ENCODE peak calls at places on chromosomes 7 and 10, in eight cellular contexts. D, O, V, J, P, N, X and G are unnamed samples.

GRCh38 chr7:82110146-82110823 is 333.3 kb downstream of the CACNA2D1 start:
- DNase-seq in D (no peak), O (no peak), V (no peak), J (no peak), P (no peak), N (peak), X (no peak), G (no peak)

GRCh38 chr7:73647725-73648592 is 19.7 kb upstream of the VPS37D start:
- DNase-seq in D (no peak), O (no peak), V (no peak), J (peak), P (no peak), N (peak), X (peak), G (peak)

GRCh38 chr10:122526892-122527291 is 33.7 kb upstream of the DMBT1 start:
- DNase-seq in D (no peak), O (no peak), V (no peak), J (no peak), P (no peak), N (no peak), X (no peak), G (no peak)

GRCh38 chr7:37285701-37286475 is 162.8 kb downstream of the ELMO1 start:
- DNase-seq in D (no peak), O (no peak), V (no peak), J (peak), P (no peak), N (no peak), X (no peak), G (no peak)

GRCh38 chr10:33201056-33201780 is 133.2 kb downstream of the NRP1 start:
- DNase-seq in D (no peak), O (no peak), V (no peak), J (no peak), P (no peak), N (no peak), X (no peak), G (no peak)

GRCh38 chr10:93420091-93420490 is 62.0 kb downstream of the MYOF start:
- DNase-seq in D (peak), O (no peak), V (peak), J (peak), P (no peak), N (no peak), X (no peak), G (peak)

GRCh38 chr7:1043552-1044188 is 676 bp upstream of the GPR146 start:
- DNase-seq in D (no peak), O (no peak), V (no peak), J (no peak), P (no peak), N (no peak), X (no peak), G (no peak)

GRCh38 chr10:117226813-117227451 is 14.0 kb upstream of the SLC18A2 start:
- DNase-seq in D (no peak), O (peak), V (peak), J (peak), P (no peak), N (peak), X (peak), G (no peak)

GRCh38 chr10:126130291-126130710 is 233.9 kb downstream of the FANK1 start:
- DNase-seq in D (no peak), O (peak), V (peak), J (no peak), P (peak), N (no peak), X (no peak), G (no peak)

GRCh38 chr10:43354325-43354635 is 17.2 kb upstream of the FXYD4 start:
- DNase-seq in D (no peak), O (no peak), V (no peak), J (no peak), P (no peak), N (peak), X (no peak), G (no peak)

DNA sequence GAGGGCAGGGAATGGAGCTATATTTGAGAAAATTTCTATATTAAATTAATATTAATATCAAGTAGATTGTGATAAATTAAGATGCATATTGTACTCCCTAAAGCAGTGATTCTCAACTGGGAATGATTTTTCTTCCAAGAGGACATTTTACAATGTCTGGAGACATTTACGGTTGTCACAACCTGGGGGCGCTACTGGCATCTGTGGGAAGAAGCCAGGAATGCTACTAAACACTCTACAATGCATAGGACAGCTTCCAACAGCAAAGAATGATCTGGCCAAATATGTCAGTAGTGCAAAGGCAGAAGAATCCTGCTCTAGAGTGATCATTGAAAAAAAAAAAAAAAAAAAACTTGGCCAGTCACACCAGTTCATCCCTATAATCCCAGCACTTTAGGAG is 100.0 kb downstream of the LSM5 start:
- DNase-seq in D (no peak), O (no peak), V (no peak), J (peak), P (no peak), N (no peak), X (no peak), G (no peak)
- TF ChIP-seq CTCF in D (no peak), O (no peak), V (no peak), J (peak), P (no peak), N (peak), X (no peak), G (no peak)

DNA sequence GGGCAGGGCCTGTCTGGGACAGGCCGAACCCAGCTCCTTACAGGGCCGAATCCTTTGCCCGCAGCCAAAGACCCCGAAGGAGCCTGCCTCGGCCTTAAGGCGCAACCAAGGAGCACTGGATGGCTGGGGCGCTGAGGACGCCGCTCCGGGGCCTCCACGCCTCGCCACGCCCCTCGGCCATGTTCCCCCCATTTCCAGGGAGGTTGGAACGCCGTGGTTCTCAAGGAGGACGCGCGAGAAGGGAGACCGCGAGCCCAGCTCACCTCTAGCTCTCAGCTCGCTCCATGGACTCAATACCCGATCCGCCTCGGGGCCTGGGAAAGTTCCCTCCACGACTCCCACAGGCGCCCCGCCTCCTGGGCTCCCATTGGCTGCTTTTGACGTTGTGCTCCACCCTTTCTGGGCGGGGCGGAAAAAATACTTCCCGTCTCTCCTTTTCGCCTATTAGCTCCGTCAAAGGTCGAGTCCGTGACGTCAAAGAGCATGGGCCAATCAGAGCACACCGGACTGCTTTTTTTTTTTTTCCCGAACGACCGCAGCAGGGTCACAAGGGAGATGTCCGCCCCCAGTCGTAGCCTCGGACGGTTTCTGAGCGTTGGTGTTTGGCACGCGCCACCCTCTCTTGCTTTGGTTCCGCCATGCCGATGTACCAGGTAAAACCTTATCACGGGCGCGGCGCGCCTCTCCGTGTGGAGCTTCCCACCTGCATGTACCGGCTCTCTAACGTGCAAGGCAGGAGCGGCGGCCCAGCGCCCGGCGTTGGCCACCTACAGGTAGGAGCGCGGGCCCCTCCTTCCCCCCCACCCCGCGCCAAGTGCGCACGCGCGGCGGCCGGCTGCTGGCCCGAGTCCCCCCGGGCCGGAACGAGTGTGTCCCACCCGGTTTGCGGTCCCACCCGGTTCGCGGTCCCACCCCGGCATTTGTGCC is 305.7 kb downstream of the TYW1 start:
- DNase-seq in D (peak), O (peak), V (peak), J (peak), P (peak), N (peak), X (peak), G (peak)
- TF ChIP-seq CTCF in D (peak), O (peak), V (peak), J (peak), P (peak), N (peak), X (no peak), G (no peak)

GRCh38 chr7:104106106-104106505 is 101.7 kb downstream of the ORC5 start:
- DNase-seq in D (no peak), O (peak), V (no peak), J (no peak), P (no peak), N (no peak), X (no peak), G (no peak)
- TF ChIP-seq CTCF in D (peak), O (peak), V (no peak), J (peak), P (no peak), N (peak), X (no peak), G (no peak)

DNA sequence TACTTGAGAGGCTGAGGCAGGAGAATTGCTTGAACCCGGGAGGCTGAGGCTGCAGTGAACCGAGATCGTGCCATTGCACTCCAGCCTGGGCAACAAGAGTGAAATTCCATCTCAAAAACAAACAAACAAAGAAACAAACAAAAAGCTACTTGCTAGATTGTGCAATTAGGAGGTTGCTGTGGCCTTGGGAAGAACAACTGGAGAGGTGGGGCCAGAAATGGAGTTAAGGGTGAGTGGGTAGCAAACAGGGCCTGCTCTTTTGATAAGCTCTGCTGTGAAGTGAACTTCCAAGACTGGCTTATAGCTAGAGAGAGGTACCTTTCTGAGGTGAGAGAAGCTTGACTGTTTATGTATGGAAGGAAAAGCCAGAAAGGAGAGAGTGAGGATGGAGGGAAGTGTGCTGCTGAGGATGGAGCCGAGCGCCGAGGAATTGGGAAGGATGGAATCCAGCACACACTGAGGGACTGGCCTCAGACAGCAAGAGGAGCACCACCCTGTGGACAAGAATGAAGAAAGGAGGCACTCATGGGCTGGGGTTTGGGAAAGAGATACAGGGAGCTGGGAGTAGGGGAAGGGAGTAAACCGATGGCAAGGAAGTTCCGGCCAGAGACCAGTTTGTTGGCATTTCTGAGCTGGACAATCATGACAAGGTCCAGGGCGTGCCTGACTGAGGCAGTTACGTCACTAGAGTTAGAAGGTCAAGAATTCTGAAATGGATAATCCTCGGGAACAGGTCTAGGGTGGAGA is 7.0 kb upstream of the RPEL1 start:
- DNase-seq in D (no peak), O (peak), V (peak), J (peak), P (no peak), N (no peak), X (no peak), G (no peak)
- TF ChIP-seq CTCF in D (peak), O (peak), V (peak), J (peak), P (peak), N (peak), X (no peak), G (no peak)

DNA sequence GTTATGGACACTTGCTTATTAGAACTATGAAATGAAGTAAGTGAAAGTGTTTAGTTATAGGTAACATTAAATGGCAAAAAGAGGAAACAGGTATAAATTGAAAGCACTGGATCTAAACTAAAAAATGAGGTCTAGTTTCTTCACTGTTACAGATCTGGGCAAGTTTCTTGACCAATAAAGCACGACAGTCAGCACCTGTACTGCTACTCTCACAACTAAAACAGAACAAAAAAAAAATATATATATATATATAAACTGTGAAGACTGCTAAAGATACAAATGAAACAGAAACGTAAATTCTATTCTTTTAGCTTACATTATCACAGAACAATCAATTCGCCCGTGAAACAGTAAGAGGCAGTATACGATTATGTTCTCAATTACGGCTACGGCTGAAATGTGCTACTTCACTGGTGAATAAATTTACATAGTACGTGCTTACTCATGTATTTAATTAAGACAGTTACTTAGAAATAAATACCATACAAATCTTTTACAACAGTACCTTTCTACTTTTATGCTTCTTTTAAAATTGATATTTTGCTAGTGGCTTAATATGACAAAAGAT is 4.2 kb downstream of the AHR start:
- DNase-seq in D (no peak), O (peak), V (no peak), J (no peak), P (no peak), N (no peak), X (peak), G (no peak)
- TF ChIP-seq CTCF in D (no peak), O (no peak), V (no peak), J (no peak), P (peak), N (no peak), X (peak), G (no peak)

GRCh38 chr7:38368191-38368605 is 94.8 kb upstream of the TARP start:
- DNase-seq in D (no peak), O (peak), V (peak), J (peak), P (peak), N (peak), X (peak), G (peak)
- TF ChIP-seq CTCF in D (peak), O (peak), V (peak), J (peak), P (peak), N (peak), X (peak), G (peak)

GRCh38 chr7:116526897-116527296 is 2.1 kb downstream of the CAV1 start:
- DNase-seq in D (no peak), O (peak), V (no peak), J (no peak), P (no peak), N (no peak), X (no peak), G (no peak)
- TF ChIP-seq CTCF in D (no peak), O (no peak), V (no peak), J (no peak), P (no peak), N (no peak), X (no peak), G (no peak)

DNA sequence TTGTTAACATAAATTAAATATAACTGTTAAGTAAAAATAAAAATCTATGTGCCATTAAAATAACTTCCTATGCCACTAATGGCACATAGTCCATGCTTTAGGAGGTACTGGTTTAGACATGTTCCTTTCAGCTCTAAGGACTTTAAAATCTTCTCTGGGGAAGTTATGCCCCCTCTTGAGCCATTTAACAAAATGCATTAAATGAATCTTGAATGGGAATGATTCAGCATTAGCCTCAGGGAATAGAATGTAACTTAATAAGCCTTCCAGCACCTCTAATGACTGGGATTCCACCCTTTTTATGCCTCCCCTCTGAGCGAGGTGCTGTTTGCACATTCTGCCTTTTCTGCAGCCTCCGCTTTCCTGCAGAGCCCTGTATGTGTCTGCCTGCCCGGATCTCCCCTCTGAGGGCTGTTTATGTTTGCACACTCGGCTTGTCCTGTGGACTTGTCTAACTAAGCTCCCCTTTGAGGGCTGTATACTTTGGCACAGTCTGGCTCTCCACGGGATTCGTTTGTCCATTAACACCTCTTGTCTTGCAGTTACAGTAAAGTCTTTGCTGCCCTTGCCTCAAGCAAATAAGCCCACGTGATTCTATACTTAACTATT is 108.4 kb upstream of the HPS1 start:
- DNase-seq in D (no peak), O (no peak), V (no peak), J (peak), P (no peak), N (no peak), X (no peak), G (peak)
- TF ChIP-seq CTCF in D (no peak), O (no peak), V (no peak), J (no peak), P (no peak), N (no peak), X (no peak), G (no peak)

DNA sequence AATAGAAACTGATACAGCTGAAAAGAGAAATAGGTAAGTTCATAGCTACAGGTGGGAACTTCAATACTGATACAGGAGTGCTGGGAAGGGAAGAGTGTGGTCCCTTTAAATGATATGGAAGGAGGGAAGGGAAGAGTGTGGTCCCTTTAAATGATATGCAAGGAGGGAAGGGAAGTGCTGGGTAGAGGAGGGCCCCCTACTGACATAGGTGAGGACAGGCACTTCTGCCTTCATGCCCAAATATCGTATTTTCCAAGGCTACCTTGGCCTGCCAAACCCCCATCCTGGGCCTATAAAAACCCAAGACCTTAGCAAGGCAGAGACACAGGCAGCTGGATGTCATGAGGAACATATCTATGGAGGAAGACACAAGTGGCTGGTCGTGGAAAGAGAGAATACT is 92.3 kb downstream of the MAGI2 start:
- DNase-seq in D (no peak), O (no peak), V (no peak), J (peak), P (no peak), N (no peak), X (no peak), G (no peak)
- TF ChIP-seq CTCF in D (no peak), O (no peak), V (no peak), J (peak), P (no peak), N (peak), X (peak), G (no peak)